ENCODE peak calls at places on chromosome 2, in five cellular contexts. U is IMR-90, L is H9, W is neuronal stem cell, N is H1. E is an unnamed sample.

GRCh38 chr2:197804049-197804757 is at the start of gene PLCL1:
- DNase-seq in L (peak; percentile 94), U (peak; percentile 87), W (peak; percentile 89), N (peak; percentile 63), E (peak; percentile 81)

GRCh38 chr2:84823788-84824187 is 57.1 kb downstream of the TRABD2A start:
- DNase-seq in U (no peak), W (no peak), N (no peak), L (no peak), E (peak; percentile 58)

GRCh38 chr2:128289439-128289838 is 29.2 kb downstream of the HS6ST1 start:
- DNase-seq in W (no peak), L (peak; percentile 63), N (peak; percentile 60), U (no peak), E (peak; percentile 43)

GRCh38 chr2:68182902-68183301 is 25.2 kb downstream of the PNO1 start:
- DNase-seq in L (no peak), N (no peak), W (no peak), U (no peak), E (no peak)

GRCh38 chr2:57842531-57842930 is 204.1 kb upstream of the VRK2 start:
- DNase-seq in N (no peak), W (no peak), L (no peak), U (peak; percentile 17), E (no peak)

GRCh38 chr2:17901246-17901645 is 22.8 kb downstream of the KCNS3 start:
- DNase-seq in N (no peak), U (no peak), W (no peak), L (no peak), E (no peak)

GRCh38 chr2:213007290-213007838 is 144.0 kb downstream of the IKZF2 start:
- DNase-seq in N (no peak), U (no peak), L (no peak), W (no peak), E (no peak)

GRCh38 chr2:28522479-28522878 is 26.6 kb downstream of the PLB1 start:
- DNase-seq in L (no peak), N (no peak), W (peak; percentile 30), U (no peak), E (no peak)

GRCh38 chr2:108968619-108969018 is 20.4 kb downstream of the EDAR start:
- DNase-seq in W (no peak), U (no peak), N (no peak), L (no peak), E (no peak)

GRCh38 chr2:37874470-37874869 is 50.6 kb upstream of the RMDN2 start:
- DNase-seq in L (no peak), U (no peak), N (no peak), W (no peak), E (no peak)

GRCh38 chr2:102268529-102269524 is 42.5 kb upstream of the IL1RL1 start:
- DNase-seq in L (no peak), N (no peak), U (peak; percentile 92), W (no peak), E (peak; percentile 29)

DNA sequence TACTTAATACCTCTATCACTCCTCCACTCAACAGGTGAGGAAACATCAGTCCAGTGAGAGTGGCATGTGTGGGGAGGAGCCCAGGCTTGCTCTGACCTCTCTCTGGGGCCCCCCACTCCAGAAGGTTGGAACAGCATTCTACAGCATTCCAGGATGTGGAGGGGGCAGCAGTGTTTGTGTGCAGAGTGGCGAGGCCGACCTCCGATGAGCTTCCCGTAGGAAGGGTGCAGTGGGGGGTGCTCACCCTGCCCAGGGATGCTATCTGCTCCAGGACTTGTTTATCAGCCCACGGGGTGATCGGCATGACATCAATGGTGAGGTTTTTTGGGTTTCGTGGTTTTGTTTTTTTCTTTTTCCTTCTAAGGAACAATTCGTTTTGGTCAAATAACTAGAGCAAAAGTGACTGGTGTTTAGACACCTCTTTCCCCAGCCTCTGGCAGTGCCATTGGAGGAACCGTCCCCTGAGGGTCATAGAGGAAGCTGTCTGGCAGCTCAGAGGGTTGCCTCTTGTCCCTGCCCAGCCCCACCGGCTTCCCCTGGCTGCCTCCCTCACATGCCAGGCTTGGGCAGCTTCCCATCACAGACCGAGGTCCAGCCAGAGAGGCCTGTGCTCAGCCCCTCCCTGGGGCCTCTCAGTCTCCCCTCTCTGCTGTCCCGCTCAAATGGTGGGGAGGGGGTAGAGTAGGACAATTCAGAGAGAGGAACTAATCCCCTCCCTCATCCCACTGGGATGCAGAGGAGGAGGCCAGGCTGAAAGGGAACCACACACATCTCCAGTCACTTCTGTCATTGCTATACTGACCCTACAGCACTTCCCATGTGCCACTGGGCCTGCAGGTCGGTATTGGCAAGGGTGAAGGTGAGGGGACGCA is 96.5 kb downstream of the ZFP36L2 start:
- DNase-seq in L (no peak), U (peak; percentile 43), N (no peak), W (no peak), E (no peak)
- H4K8ac ChIP-seq in L (no peak overlapping the region), U (peak overlapping the region; percentile 50), N (no peak overlapping the region), W (no peak overlapping the region), E (peak overlapping the region; percentile 6)

GRCh38 chr2:191171708-191172355 is 21.0 kb upstream of the STAT4 start:
- DNase-seq in U (peak; percentile 97), N (no peak), W (peak; percentile 3), L (no peak), E (peak; percentile 80)

GRCh38 chr2:191170773-191171172 is 20.0 kb upstream of the STAT4 start:
- DNase-seq in U (no peak), L (no peak), W (no peak), N (no peak), E (no peak)

GRCh38 chr2:191171291-191171690 is 20.5 kb upstream of the STAT4 start:
- DNase-seq in N (no peak), W (no peak), L (no peak), U (no peak), E (no peak)

GRCh38 chr2:191169456-191170300 is 18.9 kb upstream of the STAT4 start:
- DNase-seq in W (no peak), L (no peak), N (no peak), U (no peak), E (no peak)

GRCh38 chr2:191170301-191170636 is 19.5 kb upstream of the STAT4 start:
- DNase-seq in W (no peak), U (no peak), L (no peak), N (no peak), E (peak; percentile 61)
- H3K23ac ChIP-seq in W (no peak overlapping the region), U (peak overlapping the region; percentile 1), L (no peak overlapping the region), N (no peak overlapping the region), E (no peak overlapping the region)

GRCh38 chr2:43196773-43197567 is 29.4 kb downstream of the ZFP36L2 start:
- DNase-seq in N (no peak), L (no peak), U (peak; percentile 28), W (no peak), E (no peak)

GRCh38 chr2:43193996-43194869 is 32.2 kb downstream of the ZFP36L2 start:
- DNase-seq in W (no peak), L (no peak), N (no peak), U (no peak), E (no peak)

GRCh38 chr2:43198263-43198662 is 28.1 kb downstream of the ZFP36L2 start:
- DNase-seq in L (no peak), W (no peak), N (no peak), U (no peak), E (no peak)

GRCh38 chr2:43199492-43200481 is 26.6 kb downstream of the ZFP36L2 start:
- DNase-seq in U (peak; percentile 15), N (no peak), L (peak; percentile 51), W (no peak), E (peak; percentile 94)

GRCh38 chr2:43197568-43197896 is 28.9 kb downstream of the ZFP36L2 start:
- DNase-seq in N (no peak), L (no peak), W (no peak), U (no peak), E (no peak)
- H2AK5ac ChIP-seq in N (no peak overlapping the region), L (no peak overlapping the region), W (no peak overlapping the region), U (no peak overlapping the region), E (no peak overlapping the region)

GRCh38 chr2:143937563-143938346 is 582.2 kb downstream of the ZEB2 start:
- DNase-seq in U (no peak), L (no peak), W (no peak), N (no peak), E (no peak)
- H4K8ac ChIP-seq in U (peak overlapping the region; percentile 65), L (no peak overlapping the region), W (no peak overlapping the region), N (no peak overlapping the region), E (no peak overlapping the region)

GRCh38 chr2:26616032-26616863 is 24.9 kb downstream of the CIB4 start:
- DNase-seq in U (no peak), W (no peak), L (peak; percentile 22), N (no peak), E (no peak)
- H3K23ac ChIP-seq in U (no peak overlapping the region), W (no peak overlapping the region), L (no peak overlapping the region), N (no peak overlapping the region), E (no peak overlapping the region)

GRCh38 chr2:1543776-1544477 is 130.7 kb downstream of the TPO start:
- DNase-seq in W (no peak), L (no peak), N (no peak), U (no peak), E (no peak)
- H2AK5ac ChIP-seq in W (no peak overlapping the region), L (no peak overlapping the region), N (no peak overlapping the region), U (no peak overlapping the region), E (no peak overlapping the region)

GRCh38 chr2:120762341-120763061 is 26.8 kb downstream of the GLI2 start:
- DNase-seq in W (no peak), N (no peak), L (peak; percentile 19), U (no peak), E (no peak)
- H4K8ac ChIP-seq in W (no peak overlapping the region), N (no peak overlapping the region), L (no peak overlapping the region), U (peak overlapping the region; percentile 2), E (no peak overlapping the region)

DNA sequence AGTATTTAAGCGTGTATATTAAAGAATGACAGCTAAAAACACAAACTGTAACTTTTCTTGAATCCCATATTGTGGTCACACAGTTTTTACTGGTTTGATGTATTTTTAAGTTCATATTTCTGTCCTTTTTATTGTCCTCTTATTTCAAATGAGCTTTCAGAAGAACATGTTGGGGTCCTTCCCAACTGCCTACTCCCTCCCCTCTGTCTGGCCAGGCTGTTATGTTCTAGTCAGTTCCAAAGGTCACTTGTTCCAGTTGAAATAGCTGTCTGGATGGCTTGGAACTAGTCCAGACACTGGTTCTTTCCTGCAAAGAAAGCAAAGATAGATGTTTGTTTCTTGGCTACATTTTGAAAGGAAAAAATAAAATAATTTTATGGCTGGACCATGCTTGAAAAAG is 306.9 kb downstream of the GULP1 start:
- DNase-seq in W (no peak), U (no peak), N (no peak), L (no peak), E (no peak)
- H3K23ac ChIP-seq in W (no peak overlapping the region), U (no peak overlapping the region), N (no peak overlapping the region), L (no peak overlapping the region), E (no peak overlapping the region)

GRCh38 chr2:226796840-226797288 is 2.8 kb downstream of the IRS1 start:
- DNase-seq in U (peak; percentile 76), W (no peak), L (peak; percentile 33), N (no peak), E (no peak)
- H2AK5ac ChIP-seq in U (peak overlapping the region; percentile 28), W (peak overlapping the region; percentile 99), L (no peak overlapping the region), N (no peak overlapping the region), E (no peak overlapping the region)

E was measured in trophoblast cell.